ENCODE peak calls at places on chromosome 12, in seven cellular contexts. One of them, this sample, is unnamed.

GRCh38 chr12:93847517-93848452 is 170.6 kb downstream of the CRADD start:
- DNase-seq in upper lobe of left lung: no peak
- DNase-seq in heart left ventricle: no peak
- DNase-seq in stomach: no peak
- DNase-seq in body of pancreas: no peak
- DNase-seq in breast epithelium: no peak
- DNase-seq in lower leg skin: no peak
- DNase-seq in this sample: no peak

GRCh38 chr12:66060361-66060907 is 70.1 kb downstream of the LLPH start:
- DNase-seq in upper lobe of left lung: no peak
- DNase-seq in heart left ventricle: no peak
- DNase-seq in stomach: no peak
- DNase-seq in body of pancreas: no peak
- DNase-seq in breast epithelium: no peak
- DNase-seq in lower leg skin: no peak
- DNase-seq in this sample: no peak

GRCh38 chr12:76622351-76622750 is 62.8 kb upstream of the OSBPL8 start:
- DNase-seq in upper lobe of left lung: no peak
- DNase-seq in heart left ventricle: no peak
- DNase-seq in stomach: no peak
- DNase-seq in body of pancreas: no peak
- DNase-seq in breast epithelium: no peak
- DNase-seq in lower leg skin: no peak
- DNase-seq in this sample: no peak

GRCh38 chr12:96635844-96636243 is 146.5 kb downstream of the CFAP54 start:
- DNase-seq in upper lobe of left lung: no peak
- DNase-seq in heart left ventricle: no peak
- DNase-seq in stomach: no peak
- DNase-seq in body of pancreas: no peak
- DNase-seq in breast epithelium: no peak
- DNase-seq in lower leg skin: no peak
- DNase-seq in this sample: no peak

GRCh38 chr12:34022079-34022830 is at the start of gene ALG10:
- DNase-seq in upper lobe of left lung: peak; percentile 95
- DNase-seq in heart left ventricle: peak; percentile 97
- DNase-seq in stomach: peak; percentile 96
- DNase-seq in body of pancreas: peak; percentile 97
- DNase-seq in breast epithelium: peak; percentile 98
- DNase-seq in lower leg skin: peak; percentile 98
- DNase-seq in this sample: peak; percentile 31

GRCh38 chr12:42017036-42017435 is 127.6 kb downstream of the GXYLT1 start:
- DNase-seq in upper lobe of left lung: no peak
- DNase-seq in heart left ventricle: no peak
- DNase-seq in stomach: no peak
- DNase-seq in body of pancreas: no peak
- DNase-seq in breast epithelium: no peak
- DNase-seq in lower leg skin: no peak
- DNase-seq in this sample: no peak

GRCh38 chr12:124543052-124543590 is 24.3 kb downstream of the NCOR2 start:
- DNase-seq in upper lobe of left lung: no peak
- DNase-seq in heart left ventricle: no peak
- DNase-seq in stomach: no peak
- DNase-seq in body of pancreas: no peak
- DNase-seq in breast epithelium: no peak
- DNase-seq in lower leg skin: no peak
- DNase-seq in this sample: no peak

GRCh38 chr12:88665051-88665450 is 84.8 kb upstream of the KITLG start:
- DNase-seq in upper lobe of left lung: no peak
- DNase-seq in heart left ventricle: no peak
- DNase-seq in stomach: no peak
- DNase-seq in body of pancreas: no peak
- DNase-seq in breast epithelium: no peak
- DNase-seq in lower leg skin: no peak
- DNase-seq in this sample: no peak

GRCh38 chr12:44626883-44627282 is 249.2 kb downstream of the NELL2 start:
- DNase-seq in upper lobe of left lung: no peak
- DNase-seq in heart left ventricle: no peak
- DNase-seq in stomach: no peak
- DNase-seq in body of pancreas: no peak
- DNase-seq in breast epithelium: no peak
- DNase-seq in lower leg skin: no peak
- DNase-seq in this sample: no peak

GRCh38 chr12:24845615-24846014 is 103.3 kb downstream of the BCAT1 start:
- DNase-seq in upper lobe of left lung: no peak
- DNase-seq in heart left ventricle: no peak
- DNase-seq in stomach: no peak
- DNase-seq in body of pancreas: peak; percentile 32
- DNase-seq in breast epithelium: no peak
- DNase-seq in lower leg skin: no peak
- DNase-seq in this sample: no peak

GRCh38 chr12:120719072-120719471 is 6.6 kb upstream of the ACADS start:
- DNase-seq in upper lobe of left lung: no peak
- DNase-seq in heart left ventricle: no peak
- DNase-seq in stomach: no peak
- DNase-seq in body of pancreas: no peak
- DNase-seq in breast epithelium: no peak
- DNase-seq in lower leg skin: no peak
- DNase-seq in this sample: no peak

GRCh38 chr12:13200841-13201240 is 4.3 kb downstream of the EMP1 start:
- DNase-seq in upper lobe of left lung: no peak
- DNase-seq in heart left ventricle: no peak
- DNase-seq in stomach: no peak
- DNase-seq in body of pancreas: no peak
- DNase-seq in breast epithelium: no peak
- DNase-seq in lower leg skin: no peak
- DNase-seq in this sample: no peak

GRCh38 chr12:54627304-54627703 is 7.4 kb downstream of the LACRT start:
- DNase-seq in upper lobe of left lung: no peak
- DNase-seq in heart left ventricle: no peak
- DNase-seq in stomach: no peak
- DNase-seq in body of pancreas: no peak
- DNase-seq in breast epithelium: no peak
- DNase-seq in lower leg skin: no peak
- DNase-seq in this sample: no peak

GRCh38 chr12:67827820-67828383 is 161.3 kb upstream of the IFNG-AS1 start:
- DNase-seq in upper lobe of left lung: no peak
- DNase-seq in heart left ventricle: no peak
- DNase-seq in stomach: no peak
- DNase-seq in body of pancreas: no peak
- DNase-seq in breast epithelium: no peak
- DNase-seq in lower leg skin: no peak
- DNase-seq in this sample: peak; percentile 72

GRCh38 chr12:22046968-22047390 is 961 bp downstream of the CMAS start:
- DNase-seq in upper lobe of left lung: no peak
- DNase-seq in heart left ventricle: no peak
- DNase-seq in stomach: no peak
- DNase-seq in body of pancreas: no peak
- DNase-seq in breast epithelium: no peak
- DNase-seq in lower leg skin: no peak
- DNase-seq in this sample: no peak

GRCh38 chr12:81819991-81820633 is 61.0 kb upstream of the PPFIA2 start:
- DNase-seq in upper lobe of left lung: no peak
- DNase-seq in heart left ventricle: no peak
- DNase-seq in stomach: no peak
- DNase-seq in body of pancreas: no peak
- DNase-seq in breast epithelium: no peak
- DNase-seq in lower leg skin: no peak
- DNase-seq in this sample: no peak

GRCh38 chr12:54680374-54680773 is 32.2 kb upstream of the DCD start:
- DNase-seq in upper lobe of left lung: no peak
- DNase-seq in heart left ventricle: no peak
- DNase-seq in stomach: peak; percentile 37
- DNase-seq in body of pancreas: no peak
- DNase-seq in breast epithelium: no peak
- DNase-seq in lower leg skin: no peak
- DNase-seq in this sample: peak; percentile 29

GRCh38 chr12:120204171-120204570 is 3.3 kb upstream of the RPLP0 start:
- DNase-seq in upper lobe of left lung: no peak
- DNase-seq in heart left ventricle: no peak
- DNase-seq in stomach: no peak
- DNase-seq in body of pancreas: no peak
- DNase-seq in breast epithelium: no peak
- DNase-seq in lower leg skin: no peak
- DNase-seq in this sample: no peak

GRCh38 chr12:107436376-107436775 is 249.2 kb upstream of the PWP1 start:
- DNase-seq in upper lobe of left lung: no peak
- DNase-seq in heart left ventricle: no peak
- DNase-seq in stomach: no peak
- DNase-seq in body of pancreas: no peak
- DNase-seq in breast epithelium: no peak
- DNase-seq in lower leg skin: peak; percentile 23
- DNase-seq in this sample: peak; percentile 44

GRCh38 chr12:5459051-5459782 is 27.3 kb downstream of the NTF3 start:
- DNase-seq in upper lobe of left lung: no peak
- DNase-seq in heart left ventricle: no peak
- DNase-seq in stomach: no peak
- DNase-seq in body of pancreas: no peak
- DNase-seq in breast epithelium: no peak
- DNase-seq in lower leg skin: no peak
- DNase-seq in this sample: no peak

GRCh38 chr12:85392508-85392907 is 112.5 kb downstream of the ALX1 start:
- DNase-seq in upper lobe of left lung: no peak
- DNase-seq in heart left ventricle: no peak
- DNase-seq in stomach: no peak
- DNase-seq in body of pancreas: no peak
- DNase-seq in breast epithelium: no peak
- DNase-seq in lower leg skin: no peak
- DNase-seq in this sample: no peak

DNA sequence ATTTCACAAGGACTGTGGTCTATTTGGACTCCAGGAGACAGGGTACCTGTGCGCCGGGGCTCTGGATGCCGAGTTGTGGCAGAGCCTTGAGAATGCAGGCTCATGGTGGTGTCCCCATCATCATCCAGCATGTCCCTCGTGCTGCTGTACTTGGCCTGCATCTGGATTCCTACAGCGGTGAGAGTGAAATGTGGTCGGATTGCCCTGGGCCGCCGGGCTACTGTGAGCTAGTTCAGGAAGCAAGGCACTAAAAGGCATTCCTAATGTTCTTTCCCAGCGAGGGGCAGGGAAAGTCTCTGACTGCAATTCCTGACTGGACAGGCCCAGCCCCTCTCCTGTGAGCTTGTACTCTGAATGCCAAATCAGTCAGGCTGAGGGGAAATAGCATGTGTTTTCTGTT is at the start of gene CLEC1A:
- DNase-seq in upper lobe of left lung: no peak
- DNase-seq in heart left ventricle: peak; percentile 56
- DNase-seq in stomach: no peak
- DNase-seq in body of pancreas: peak; percentile 17
- DNase-seq in breast epithelium: no peak
- DNase-seq in lower leg skin: no peak
- DNase-seq in this sample: no peak
- TF ChIP-seq POLR2A in upper lobe of left lung: peak; percentile 58
- TF ChIP-seq POLR2A in heart left ventricle: peak; percentile 73
- TF ChIP-seq POLR2A in stomach: no peak
- TF ChIP-seq POLR2A in body of pancreas: peak; percentile 47
- TF ChIP-seq POLR2A in breast epithelium: no peak
- TF ChIP-seq POLR2A in lower leg skin: no peak
- TF ChIP-seq POLR2A in this sample: no peak

DNA sequence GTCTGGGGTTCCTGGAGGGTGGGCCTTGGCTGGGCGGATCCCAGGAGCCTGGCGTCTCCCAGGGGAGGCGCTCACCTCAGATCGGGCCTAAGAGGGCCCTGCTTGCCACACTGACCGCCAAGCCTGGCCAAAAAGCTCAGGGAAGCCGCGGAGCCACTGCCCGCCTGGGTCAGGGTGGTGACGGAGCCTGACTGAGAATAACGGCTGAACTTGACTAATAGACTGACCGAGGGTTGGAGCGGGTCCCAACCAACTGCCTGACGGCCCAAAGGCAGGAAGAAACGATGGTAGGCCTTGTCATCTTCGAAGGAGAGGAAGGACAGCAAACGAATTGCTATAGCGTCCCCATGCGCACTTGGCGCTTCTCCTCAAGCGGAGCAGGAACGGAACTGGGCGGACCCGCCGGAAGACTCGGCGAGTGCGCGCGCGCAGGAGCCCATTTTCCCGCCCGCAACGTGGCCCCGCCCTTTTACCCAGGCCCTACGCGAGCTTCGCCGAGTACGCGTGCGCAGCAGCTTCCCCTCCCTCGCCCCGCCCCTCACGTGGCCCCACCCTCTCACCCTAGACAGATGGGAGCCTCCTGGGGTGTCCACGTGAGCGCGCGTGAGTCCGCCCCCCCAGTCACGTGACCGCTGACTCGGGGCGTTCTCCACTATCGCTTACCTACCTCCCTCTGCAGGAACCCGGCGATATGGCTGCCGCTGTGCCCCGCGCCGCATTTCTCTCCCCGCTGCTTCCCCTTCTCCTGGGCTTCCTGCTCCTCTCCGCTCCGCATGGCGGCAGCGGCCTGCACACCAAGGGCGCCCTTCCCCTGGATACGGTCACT is at the start of the genes ERP29 and TMEM116:
- DNase-seq in upper lobe of left lung: peak; percentile 100
- DNase-seq in heart left ventricle: peak; percentile 100
- DNase-seq in stomach: peak; percentile 100
- DNase-seq in body of pancreas: peak; percentile 100
- DNase-seq in breast epithelium: peak; percentile 100
- DNase-seq in lower leg skin: peak; percentile 100
- DNase-seq in this sample: peak; percentile 94
- TF ChIP-seq POLR2A in upper lobe of left lung: peak; percentile 97
- TF ChIP-seq POLR2A in heart left ventricle: peak; percentile 86
- TF ChIP-seq POLR2A in stomach: no peak
- TF ChIP-seq POLR2A in body of pancreas: peak; percentile 97
- TF ChIP-seq POLR2A in breast epithelium: peak; percentile 98
- TF ChIP-seq POLR2A in lower leg skin: no peak
- TF ChIP-seq POLR2A in this sample: peak; percentile 93

GRCh38 chr12:2691340-2692111 is 103.2 kb upstream of the FKBP4 start:
- DNase-seq in upper lobe of left lung: no peak
- DNase-seq in heart left ventricle: no peak
- DNase-seq in stomach: no peak
- DNase-seq in body of pancreas: no peak
- DNase-seq in breast epithelium: peak; percentile 43
- DNase-seq in lower leg skin: no peak
- DNase-seq in this sample: no peak
- TF ChIP-seq POLR2A in upper lobe of left lung: no peak
- TF ChIP-seq POLR2A in heart left ventricle: no peak
- TF ChIP-seq POLR2A in stomach: no peak
- TF ChIP-seq POLR2A in body of pancreas: peak; percentile 28
- TF ChIP-seq POLR2A in breast epithelium: no peak
- TF ChIP-seq POLR2A in lower leg skin: no peak
- TF ChIP-seq POLR2A in this sample: no peak

GRCh38 chr12:15708396-15709070 is 80.7 kb downstream of the EPS8 start:
- DNase-seq in upper lobe of left lung: no peak
- DNase-seq in heart left ventricle: no peak
- DNase-seq in stomach: no peak
- DNase-seq in body of pancreas: no peak
- DNase-seq in breast epithelium: no peak
- DNase-seq in lower leg skin: no peak
- DNase-seq in this sample: no peak

GRCh38 chr12:15706010-15706676 is 83.0 kb downstream of the EPS8 start:
- DNase-seq in upper lobe of left lung: no peak
- DNase-seq in heart left ventricle: no peak
- DNase-seq in stomach: peak; percentile 54
- DNase-seq in body of pancreas: peak; percentile 26
- DNase-seq in breast epithelium: no peak
- DNase-seq in lower leg skin: no peak
- DNase-seq in this sample: no peak

GRCh38 chr12:15701721-15702156 is 87.4 kb downstream of the EPS8 start:
- DNase-seq in upper lobe of left lung: no peak
- DNase-seq in heart left ventricle: no peak
- DNase-seq in stomach: no peak
- DNase-seq in body of pancreas: no peak
- DNase-seq in breast epithelium: no peak
- DNase-seq in lower leg skin: no peak
- DNase-seq in this sample: no peak

GRCh38 chr12:15707516-15708199 is 81.5 kb downstream of the EPS8 start:
- DNase-seq in upper lobe of left lung: no peak
- DNase-seq in heart left ventricle: no peak
- DNase-seq in stomach: no peak
- DNase-seq in body of pancreas: no peak
- DNase-seq in breast epithelium: no peak
- DNase-seq in lower leg skin: no peak
- DNase-seq in this sample: no peak

GRCh38 chr12:15705606-15706005 is 83.6 kb downstream of the EPS8 start:
- DNase-seq in upper lobe of left lung: no peak
- DNase-seq in heart left ventricle: no peak
- DNase-seq in stomach: no peak
- DNase-seq in body of pancreas: no peak
- DNase-seq in breast epithelium: no peak
- DNase-seq in lower leg skin: no peak
- DNase-seq in this sample: no peak
- TF ChIP-seq POLR2A in upper lobe of left lung: no peak
- TF ChIP-seq POLR2A in heart left ventricle: no peak
- TF ChIP-seq POLR2A in stomach: no peak
- TF ChIP-seq POLR2A in body of pancreas: no peak
- TF ChIP-seq POLR2A in breast epithelium: no peak
- TF ChIP-seq POLR2A in lower leg skin: no peak
- TF ChIP-seq POLR2A in this sample: no peak

This sample was measured in H54.